ENCODE peak calls at places on chromosomes 6 and 20, in nine cellular contexts. G is PC-3, N is GM23248, F is mammary epithelial cell, R is SK-N-SH, E is K562, U is trophoblast cell, Q is HCT116, M is fibroblast of lung. L is an unnamed sample.

GRCh38 chr20:48019496-48019895 is 234.2 kb upstream of the SULF2 start:
- DNase-seq in G (peak), N (no peak), F (no peak), R (no peak), E (no peak), U (peak), Q (no peak), M (peak), L (no peak)

GRCh38 chr6:137910424-137910834 is 43.4 kb downstream of the TNFAIP3 start:
- DNase-seq in G (no peak), N (peak), F (no peak), R (no peak), E (peak), U (no peak), Q (no peak), M (peak), L (no peak)

GRCh38 chr20:53738039-53738944 is 144.7 kb upstream of the ZNF217 start:
- DNase-seq in G (peak), N (peak), F (peak), R (peak), E (peak), U (peak), Q (no peak), M (peak), L (peak)

GRCh38 chr6:20400476-20401402 is 940 bp upstream of the E2F3 start:
- DNase-seq in G (peak), N (peak), F (peak), R (peak), E (peak), U (no peak), Q (peak), M (peak), L (peak)

GRCh38 chr6:149026530-149026942 is 279.7 kb downstream of the UST start:
- DNase-seq in G (peak), N (peak), F (peak), R (peak), E (peak), U (peak), Q (peak), M (peak), L (peak)

GRCh38 chr6:603265-603664 is 53.6 kb downstream of the HUS1B start:
- DNase-seq in G (no peak), N (no peak), F (no peak), R (no peak), E (no peak), U (no peak), Q (no peak), M (no peak), L (no peak)

GRCh38 chr6:135043364-135043763 is 11.3 kb downstream of the HBS1L start:
- DNase-seq in G (no peak), N (no peak), F (no peak), R (no peak), E (no peak), U (no peak), Q (no peak), M (no peak), L (no peak)

GRCh38 chr6:74066168-74066871 is 370.3 kb downstream of the CD109 start:
- DNase-seq in G (peak), N (peak), F (peak), R (no peak), E (no peak), U (no peak), Q (no peak), M (peak), L (no peak)

GRCh38 chr20:63850689-63851547 is 10.4 kb upstream of the ABHD16B start:
- DNase-seq in G (no peak), N (no peak), F (no peak), R (no peak), E (no peak), U (no peak), Q (no peak), M (no peak), L (no peak)

GRCh38 chr20:62918137-62918536 is 8.2 kb downstream of the DIDO1 start:
- DNase-seq in G (no peak), N (no peak), F (no peak), R (no peak), E (no peak), U (no peak), Q (no peak), M (no peak), L (peak)

GRCh38 chr6:69164564-69165252 is 529.6 kb downstream of the ADGRB3 start:
- DNase-seq in G (peak), N (peak), F (no peak), R (peak), E (no peak), U (no peak), Q (no peak), M (no peak), L (no peak)

GRCh38 chr20:878511-879307 is 37.4 kb downstream of the ANGPT4 start:
- DNase-seq in G (peak), N (peak), F (no peak), R (no peak), E (peak), U (no peak), Q (no peak), M (peak), L (peak)

GRCh38 chr20:35607003-35607735 is 8.5 kb upstream of the SPAG4 start:
- DNase-seq in G (peak), N (peak), F (peak), R (no peak), E (no peak), U (peak), Q (no peak), M (no peak), L (peak)

GRCh38 chr20:53805895-53806384 is 212.3 kb upstream of the ZNF217 start:
- DNase-seq in G (peak), N (peak), F (peak), R (no peak), E (no peak), U (peak), Q (no peak), M (peak), L (no peak)

GRCh38 chr6:119443993-119444641 is 94.6 kb upstream of the MAN1A1 start:
- DNase-seq in G (no peak), N (peak), F (no peak), R (no peak), E (no peak), U (no peak), Q (no peak), M (peak), L (peak)

GRCh38 chr20:61134286-61135035 is 117.6 kb upstream of the CDH4 start:
- DNase-seq in G (no peak), N (no peak), F (no peak), R (no peak), E (no peak), U (no peak), Q (no peak), M (no peak), L (no peak)

GRCh38 chr20:48489046-48489463 is 338.7 kb downstream of the PREX1 start:
- DNase-seq in G (no peak), N (no peak), F (no peak), R (no peak), E (no peak), U (no peak), Q (no peak), M (no peak), L (no peak)

GRCh38 chr6:159886270-159886669 is 4.5 kb upstream of the MAS1 start:
- DNase-seq in G (no peak), N (no peak), F (no peak), R (no peak), E (no peak), U (no peak), Q (no peak), M (no peak), L (no peak)

GRCh38 chr20:22611636-22612035 is 27.3 kb upstream of the FOXA2 start:
- DNase-seq in G (no peak), N (no peak), F (no peak), R (no peak), E (no peak), U (no peak), Q (no peak), M (no peak), L (no peak)

GRCh38 chr6:35128496-35128895 is 12.6 kb downstream of the TCP11 start:
- DNase-seq in G (no peak), N (peak), F (no peak), R (no peak), E (no peak), U (no peak), Q (no peak), M (peak), L (no peak)

GRCh38 chr6:97053643-97054411 is 129.3 kb downstream of the KLHL32 start:
- DNase-seq in G (peak), N (peak), F (no peak), R (peak), E (no peak), U (no peak), Q (peak), M (peak), L (peak)

GRCh38 chr20:41029150-41029872 is 689 bp downstream of the TOP1 start:
- DNase-seq in G (no peak), N (peak), F (no peak), R (peak), E (peak), U (no peak), Q (no peak), M (no peak), L (no peak)

GRCh38 chr20:44785768-44786167 is 24.6 kb downstream of the RIMS4 start:
- DNase-seq in G (peak), N (peak), F (peak), R (peak), E (no peak), U (no peak), Q (no peak), M (peak), L (no peak)

GRCh38 chr6:13870185-13870584 is 54.6 kb upstream of the RNF182 start:
- DNase-seq in G (no peak), N (peak), F (no peak), R (no peak), E (no peak), U (no peak), Q (no peak), M (no peak), L (no peak)

GRCh38 chr20:47360489-47361267 is 4.2 kb upstream of the ZMYND8 start:
- DNase-seq in G (peak), N (peak), F (peak), R (peak), E (peak), U (peak), Q (peak), M (peak), L (no peak)

GRCh38 chr20:63138855-63139341 is 77.0 kb downstream of the YTHDF1 start:
- DNase-seq in G (peak), N (no peak), F (peak), R (no peak), E (no peak), U (no peak), Q (no peak), M (peak), L (no peak)

GRCh38 chr6:164628302-164628931 is 681.0 kb downstream of the C6orf118 start:
- DNase-seq in G (no peak), N (no peak), F (no peak), R (no peak), E (peak), U (no peak), Q (no peak), M (no peak), L (peak)

GRCh38 chr6:170443151-170443662 is 109.9 kb downstream of the PSMB1 start:
- DNase-seq in G (no peak), N (no peak), F (no peak), R (peak), E (no peak), U (no peak), Q (no peak), M (no peak), L (no peak)

GRCh38 chr20:51487525-51488279 is 54.8 kb downstream of the NFATC2 start:
- DNase-seq in G (peak), N (peak), F (peak), R (no peak), E (no peak), U (no peak), Q (peak), M (peak), L (no peak)

GRCh38 chr20:325889-326644 is 715 bp downstream of the SOX12 start:
- DNase-seq in G (peak), N (peak), F (peak), R (peak), E (peak), U (peak), Q (no peak), M (peak), L (peak)

GRCh38 chr20:31751126-31751525 is 12.0 kb downstream of the TPX2 start:
- DNase-seq in G (no peak), N (peak), F (no peak), R (no peak), E (no peak), U (no peak), Q (no peak), M (peak), L (no peak)

GRCh38 chr6:37149750-37150149 is 20.2 kb upstream of the PIM1 start:
- DNase-seq in G (no peak), N (no peak), F (no peak), R (no peak), E (no peak), U (no peak), Q (no peak), M (no peak), L (no peak)

GRCh38 chr6:163761491-163761890 is 347.0 kb downstream of the QKI start:
- DNase-seq in G (no peak), N (peak), F (no peak), R (no peak), E (no peak), U (no peak), Q (no peak), M (peak), L (no peak)

DNA sequence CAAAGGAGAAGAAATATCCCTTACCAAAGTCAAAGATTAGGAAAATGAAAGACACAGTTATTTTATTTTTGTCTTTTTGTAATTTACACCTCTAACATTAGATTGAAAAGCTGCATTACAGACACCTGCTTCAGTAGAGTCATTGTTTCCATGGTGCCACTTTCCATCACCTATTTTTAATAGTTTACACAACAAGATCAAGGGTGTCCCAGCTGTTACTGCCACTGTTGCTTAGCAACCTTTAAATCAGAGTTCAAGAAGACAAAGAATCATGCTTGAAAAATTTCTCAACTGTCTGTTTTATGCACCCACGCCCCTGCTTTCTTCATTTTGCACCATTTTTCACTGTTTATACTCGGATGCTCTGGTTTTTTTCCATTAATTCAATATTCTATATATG is 668.2 kb upstream of the GJE1 start:
- DNase-seq in G (peak), N (peak), F (peak), R (no peak), E (no peak), U (peak), Q (no peak), M (peak), L (peak)
- H2AFZ ChIP-seq in G (no peak), N (peak), F (no peak), R (no peak), E (no peak), U (no peak), Q (no peak), M (peak), L (peak)

DNA sequence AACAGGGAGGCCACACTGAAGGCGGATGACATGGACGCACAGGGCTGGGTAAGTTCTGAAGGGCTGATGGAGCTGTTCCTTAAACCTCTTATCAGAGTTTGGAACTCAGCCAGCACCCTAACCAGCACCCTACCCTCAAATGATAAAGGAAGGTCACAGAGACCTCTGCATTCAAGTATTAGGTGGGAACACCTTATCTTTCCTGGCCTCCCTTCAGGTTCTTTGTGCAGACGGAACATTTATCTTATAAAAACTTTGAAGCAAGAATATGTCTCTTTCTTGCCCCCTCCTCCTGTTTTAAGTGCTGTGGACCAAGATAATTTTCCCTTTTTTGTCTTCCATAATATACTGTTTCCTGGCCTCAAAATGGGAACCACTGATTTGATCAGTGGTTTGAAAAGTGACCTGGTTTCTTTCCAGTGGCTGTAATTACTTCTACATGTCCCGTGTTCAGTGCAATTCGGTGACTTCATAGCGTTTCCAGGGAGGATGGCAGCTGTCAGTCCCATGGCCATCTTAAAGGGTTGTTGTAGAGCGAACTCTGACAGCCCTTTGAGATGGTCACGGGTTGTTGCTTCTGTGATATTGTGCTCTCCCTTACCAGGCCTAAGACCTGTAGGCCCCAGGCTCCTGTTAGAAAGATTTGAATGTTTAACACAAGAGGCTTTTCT is 213.2 kb upstream of the MYLIP start:
- DNase-seq in G (no peak), N (no peak), F (no peak), R (peak), E (peak), U (no peak), Q (no peak), M (no peak), L (no peak)
- H2AFZ ChIP-seq in G (no peak), N (no peak), F (no peak), R (no peak), E (no peak), U (no peak), Q (no peak), M (no peak), L (no peak)

GRCh38 chr6:31761343-31761742 is 1.1 kb upstream of the SAPCD1 start:
- DNase-seq in G (no peak), N (no peak), F (no peak), R (no peak), E (no peak), U (no peak), Q (no peak), M (no peak), L (no peak)

GRCh38 chr6:31763617-31763940 is 1.1 kb downstream of the SAPCD1 start:
- DNase-seq in G (peak), N (peak), F (peak), R (no peak), E (no peak), U (no peak), Q (no peak), M (peak), L (no peak)

GRCh38 chr6:31764239-31764638 is 1.8 kb downstream of the SAPCD1 start:
- DNase-seq in G (no peak), N (no peak), F (no peak), R (no peak), E (peak), U (no peak), Q (no peak), M (no peak), L (no peak)

GRCh38 chr6:31762356-31762755 is at the start of gene SAPCD1:
- DNase-seq in G (no peak), N (no peak), F (no peak), R (no peak), E (no peak), U (no peak), Q (no peak), M (no peak), L (no peak)

DNA sequence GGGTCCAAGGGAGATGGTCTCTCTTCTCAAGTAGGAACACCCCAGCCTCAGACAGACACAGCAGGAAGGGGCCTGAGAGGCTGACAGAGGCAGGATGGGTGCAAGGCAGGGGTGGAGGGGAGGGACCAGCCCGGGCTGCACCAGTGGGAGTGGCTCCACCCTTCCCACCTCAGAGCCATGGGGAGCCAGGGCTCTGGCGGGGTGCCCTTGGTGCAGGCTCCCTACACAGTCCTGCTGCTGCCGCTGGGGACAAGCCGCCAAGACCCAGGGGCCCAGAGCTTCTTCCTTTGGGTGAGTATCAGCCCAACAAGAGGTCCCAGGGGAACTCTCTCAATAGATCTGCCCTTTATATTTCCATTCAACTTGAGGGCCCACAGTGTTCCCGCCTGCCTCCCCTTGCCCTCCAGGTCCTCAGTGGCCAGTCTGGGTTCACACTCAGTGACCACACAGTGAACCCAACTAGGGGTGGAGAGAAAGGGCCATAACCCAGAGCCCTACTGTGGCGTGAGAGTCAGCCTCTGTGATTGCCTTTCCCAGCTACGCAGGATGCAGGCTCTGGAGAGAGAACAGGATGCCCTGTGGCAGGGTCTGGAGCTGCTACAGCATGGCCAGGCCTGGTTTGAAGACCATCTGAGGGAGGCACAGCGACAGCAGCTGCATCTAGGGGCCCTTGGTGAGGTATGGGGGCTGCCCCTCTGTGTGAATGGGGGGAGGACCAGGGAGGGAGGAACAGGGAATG is 591 bp downstream of the SAPCD1 start:
- DNase-seq in G (no peak), N (no peak), F (no peak), R (no peak), E (no peak), U (no peak), Q (no peak), M (no peak), L (no peak)
- H2AFZ ChIP-seq in G (no peak), N (no peak), F (no peak), R (no peak), E (no peak), U (no peak), Q (no peak), M (no peak), L (no peak)

GRCh38 chr20:11200423-11200822 is 526.6 kb upstream of the JAG1 start:
- DNase-seq in G (peak), N (no peak), F (no peak), R (no peak), E (no peak), U (no peak), Q (no peak), M (no peak), L (no peak)

GRCh38 chr20:11195899-11196558 is 522.2 kb upstream of the JAG1 start:
- DNase-seq in G (peak), N (peak), F (peak), R (no peak), E (no peak), U (no peak), Q (no peak), M (peak), L (no peak)

GRCh38 chr20:11193241-11193640 is 519.4 kb upstream of the JAG1 start:
- DNase-seq in G (peak), N (peak), F (peak), R (no peak), E (no peak), U (no peak), Q (no peak), M (peak), L (no peak)

DNA sequence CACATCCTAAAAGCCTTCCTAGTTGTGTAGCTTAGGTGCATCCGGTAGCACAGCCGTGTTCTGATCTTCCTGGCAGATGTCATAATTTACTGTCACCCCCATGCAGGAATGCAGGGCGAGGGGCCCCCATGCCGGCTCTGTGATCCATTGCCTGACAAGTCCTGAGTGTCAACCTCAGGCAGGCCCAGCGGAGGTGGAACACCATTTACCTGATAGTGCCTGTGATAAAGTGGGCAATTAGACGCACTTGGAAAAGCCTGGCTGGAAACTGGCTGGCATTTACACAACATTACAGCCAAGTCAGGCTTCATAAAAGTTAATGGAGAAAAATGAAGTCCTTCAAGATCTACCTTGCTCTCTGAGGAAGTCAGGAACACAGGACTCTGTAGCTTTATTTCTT is 521.4 kb upstream of the JAG1 start:
- DNase-seq in G (no peak), N (no peak), F (no peak), R (no peak), E (no peak), U (no peak), Q (no peak), M (no peak), L (no peak)
- H2AFZ ChIP-seq in G (no peak), N (no peak), F (no peak), R (peak), E (no peak), U (no peak), Q (no peak), M (no peak), L (no peak)

DNA sequence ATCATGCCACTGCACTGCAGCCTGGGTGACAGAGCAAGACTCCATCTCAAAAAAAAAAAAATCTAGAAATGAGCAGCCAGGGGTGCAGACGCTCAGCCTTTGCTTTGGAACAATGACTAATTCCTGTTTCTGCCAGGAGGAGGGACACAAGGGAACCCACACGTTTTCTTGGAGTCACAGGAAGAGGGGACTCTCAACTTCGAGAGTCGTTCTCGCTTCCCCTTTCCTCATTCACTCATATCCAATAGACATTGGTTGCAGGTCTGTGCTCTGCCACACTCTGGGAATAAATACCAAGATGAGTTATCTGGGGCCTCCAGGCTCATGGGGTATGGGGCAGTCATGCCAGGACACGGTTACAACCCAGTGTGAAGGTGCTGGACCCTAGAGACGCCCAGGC is 91.5 kb upstream of the RREB1 start:
- DNase-seq in G (no peak), N (peak), F (no peak), R (no peak), E (no peak), U (no peak), Q (no peak), M (no peak), L (no peak)
- H2AFZ ChIP-seq in G (peak), N (peak), F (no peak), R (no peak), E (peak), U (no peak), Q (peak), M (no peak), L (no peak)